ENCODE peak calls at places on chromosomes 5 and 9, in ten cellular contexts. H is left ventricle myocardium inferior, X is mucosa of descending colon, D is nephron progenitor cell, L is choroid plexus epithelial cell, M is fibroblast of pulmonary artery, Q is tibial nerve, A is adrenal gland, P is keratinocyte, G is gastrocnemius medialis. Z is an unnamed sample.

GRCh38 chr5:172903790-172904189 is 55.4 kb upstream of the RPL26L1 start:
- DNase-seq in H (no peak), X (peak), D (no peak), L (peak), M (peak), Q (no peak), A (peak), P (peak), G (no peak), Z (peak)

GRCh38 chr5:14444988-14445387 is 136.6 kb upstream of the OTULINL start:
- DNase-seq in H (no peak), X (no peak), D (no peak), L (no peak), M (peak), Q (no peak), A (no peak), P (no peak), G (no peak), Z (no peak)

GRCh38 chr9:131645078-131645776 is 94.6 kb downstream of the RAPGEF1 start:
- DNase-seq in H (no peak), X (no peak), D (no peak), L (no peak), M (no peak), Q (no peak), A (no peak), P (no peak), G (no peak), Z (no peak)

GRCh38 chr9:83130541-83130940 is 67.6 kb upstream of the RASEF start:
- DNase-seq in H (no peak), X (no peak), D (no peak), L (peak), M (no peak), Q (no peak), A (no peak), P (no peak), G (no peak), Z (no peak)

GRCh38 chr9:113593682-113594281 is 130.3 kb downstream of the RGS3 start:
- DNase-seq in H (peak), X (peak), D (peak), L (peak), M (peak), Q (peak), A (peak), P (peak), G (peak), Z (peak)

GRCh38 chr9:117917873-117918272 is 213.7 kb downstream of the TLR4 start:
- DNase-seq in H (no peak), X (no peak), D (no peak), L (no peak), M (no peak), Q (no peak), A (no peak), P (no peak), G (no peak), Z (no peak)

GRCh38 chr9:131528886-131529505 is 2.1 kb downstream of the UCK1 start:
- DNase-seq in H (no peak), X (no peak), D (no peak), L (no peak), M (no peak), Q (no peak), A (no peak), P (no peak), G (no peak), Z (no peak)

GRCh38 chr9:123322771-123323481 is 33.1 kb upstream of the CRB2 start:
- DNase-seq in H (no peak), X (no peak), D (no peak), L (no peak), M (no peak), Q (no peak), A (no peak), P (no peak), G (no peak), Z (no peak)

GRCh38 chr9:83392228-83392627 is 146.0 kb downstream of the FRMD3 start:
- DNase-seq in H (no peak), X (no peak), D (no peak), L (no peak), M (no peak), Q (no peak), A (no peak), P (no peak), G (no peak), Z (no peak)

GRCh38 chr5:5658226-5658625 is 235.7 kb downstream of the ICE1 start:
- DNase-seq in H (no peak), X (no peak), D (no peak), L (peak), M (peak), Q (peak), A (peak), P (no peak), G (peak), Z (no peak)

GRCh38 chr9:86720893-86721698 is 226.2 kb downstream of the GAS1 start:
- DNase-seq in H (no peak), X (no peak), D (no peak), L (no peak), M (peak), Q (no peak), A (no peak), P (no peak), G (no peak), Z (no peak)

GRCh38 chr5:14457475-14457874 is 124.1 kb upstream of the OTULINL start:
- DNase-seq in H (no peak), X (no peak), D (no peak), L (no peak), M (no peak), Q (no peak), A (no peak), P (no peak), G (no peak), Z (no peak)

GRCh38 chr5:54936201-54936600 is 49.2 kb downstream of the ESM1 start:
- DNase-seq in H (no peak), X (no peak), D (no peak), L (peak), M (peak), Q (no peak), A (no peak), P (no peak), G (no peak), Z (no peak)

GRCh38 chr5:135317286-135317685 is 81.7 kb downstream of the MACROH2A1 start:
- DNase-seq in H (no peak), X (no peak), D (no peak), L (no peak), M (no peak), Q (no peak), A (no peak), P (no peak), G (no peak), Z (no peak)

GRCh38 chr5:54379590-54379989 is 69.2 kb upstream of the ARL15 start:
- DNase-seq in H (no peak), X (no peak), D (no peak), L (peak), M (no peak), Q (no peak), A (no peak), P (no peak), G (no peak), Z (no peak)

GRCh38 chr9:121735065-121735791 is 83.8 kb downstream of the DAB2IP start:
- DNase-seq in H (no peak), X (no peak), D (peak), L (peak), M (peak), Q (no peak), A (no peak), P (no peak), G (no peak), Z (peak)

GRCh38 chr9:116209406-116210116 is 56.0 kb downstream of the PAPPA start:
- DNase-seq in H (no peak), X (no peak), D (no peak), L (no peak), M (no peak), Q (no peak), A (no peak), P (no peak), G (no peak), Z (no peak)

GRCh38 chr9:2286306-2286705 is 271.2 kb downstream of the SMARCA2 start:
- DNase-seq in H (no peak), X (no peak), D (no peak), L (no peak), M (no peak), Q (no peak), A (no peak), P (no peak), G (no peak), Z (no peak)
- TF ChIP-seq CTCF in H (no peak), X (no peak), D (no peak), L (no peak), M (no peak), Q (no peak), A (no peak), P (no peak), G (no peak), Z (no peak)

DNA sequence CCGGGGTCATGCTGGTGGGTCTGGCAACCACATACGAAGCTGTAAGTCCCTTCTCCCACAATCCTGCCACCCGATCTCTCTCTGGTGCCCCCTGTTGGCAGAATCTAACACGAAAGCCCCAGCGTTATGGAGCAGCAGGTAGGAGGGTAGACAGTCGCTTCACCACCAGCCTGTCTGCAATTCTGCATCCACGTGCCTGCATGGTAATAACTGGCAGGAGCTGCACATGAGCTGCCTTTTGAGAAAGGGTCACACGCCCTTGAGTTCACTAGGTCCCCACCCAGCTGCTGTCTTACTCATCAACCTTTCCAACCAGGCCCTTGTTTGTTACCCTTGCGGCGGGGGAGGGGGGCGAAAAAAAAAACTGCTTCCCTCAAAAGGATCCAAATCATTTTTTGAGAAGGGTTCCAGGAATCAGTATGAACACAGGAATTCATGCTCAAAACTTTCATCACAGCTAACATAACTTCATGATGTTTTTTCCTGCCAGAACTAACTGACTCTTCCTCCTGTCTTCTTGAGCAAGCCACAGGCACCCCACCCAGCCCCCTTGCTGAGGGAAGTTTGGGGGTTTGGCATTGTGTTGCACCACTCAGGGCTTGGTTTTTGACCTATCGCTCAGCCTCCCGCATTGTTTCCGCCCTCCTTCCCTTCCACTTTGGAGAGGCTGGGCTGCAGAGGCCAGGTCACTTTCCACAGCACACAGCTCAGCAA is 19.6 kb upstream of the TMEM252 start:
- DNase-seq in H (peak), X (peak), D (peak), L (peak), M (peak), Q (peak), A (peak), P (no peak), G (no peak), Z (no peak)
- TF ChIP-seq CTCF in H (peak), X (peak), D (peak), L (peak), M (peak), Q (peak), A (no peak), P (no peak), G (peak), Z (peak)

GRCh38 chr9:99573883-99574282 is 247.8 kb upstream of the NR4A3 start:
- DNase-seq in H (no peak), X (no peak), D (no peak), L (no peak), M (no peak), Q (no peak), A (no peak), P (no peak), G (no peak), Z (no peak)

GRCh38 chr9:99578666-99579065 is 243.0 kb upstream of the NR4A3 start:
- DNase-seq in H (no peak), X (no peak), D (no peak), L (no peak), M (no peak), Q (no peak), A (no peak), P (no peak), G (no peak), Z (no peak)

GRCh38 chr9:99576830-99577229 is 244.9 kb upstream of the NR4A3 start:
- DNase-seq in H (no peak), X (no peak), D (no peak), L (no peak), M (no peak), Q (no peak), A (no peak), P (no peak), G (no peak), Z (no peak)

GRCh38 chr9:99577351-99577750 is 244.3 kb upstream of the NR4A3 start:
- DNase-seq in H (no peak), X (no peak), D (no peak), L (no peak), M (no peak), Q (no peak), A (no peak), P (no peak), G (no peak), Z (no peak)

GRCh38 chr9:99576002-99576401 is 245.7 kb upstream of the NR4A3 start:
- DNase-seq in H (no peak), X (no peak), D (no peak), L (no peak), M (no peak), Q (no peak), A (no peak), P (no peak), G (no peak), Z (no peak)
- TF ChIP-seq CTCF in H (no peak), X (no peak), D (no peak), L (no peak), M (no peak), Q (no peak), A (no peak), P (no peak), G (no peak), Z (peak)

GRCh38 chr9:137277329-137278041 is at the start of gene TOR4A:
- DNase-seq in H (peak), X (peak), D (peak), L (peak), M (peak), Q (peak), A (peak), P (no peak), G (peak), Z (peak)
- TF ChIP-seq CTCF in H (peak), X (peak), D (no peak), L (peak), M (peak), Q (no peak), A (no peak), P (no peak), G (no peak), Z (peak)

GRCh38 chr9:98707158-98708102 is 1.3 kb downstream of the GABBR2 start:
- DNase-seq in H (peak), X (no peak), D (peak), L (peak), M (peak), Q (no peak), A (peak), P (no peak), G (no peak), Z (peak)
- TF ChIP-seq CTCF in H (peak), X (no peak), D (peak), L (peak), M (peak), Q (no peak), A (peak), P (peak), G (no peak), Z (peak)

GRCh38 chr9:115034801-115035200 is 83.2 kb downstream of the TNC start:
- DNase-seq in H (no peak), X (no peak), D (no peak), L (peak), M (peak), Q (no peak), A (no peak), P (no peak), G (no peak), Z (no peak)
- TF ChIP-seq CTCF in H (no peak), X (no peak), D (no peak), L (no peak), M (no peak), Q (no peak), A (no peak), P (no peak), G (no peak), Z (no peak)

GRCh38 chr9:130366888-130367550 is 77.7 kb upstream of the ASS1 start:
- DNase-seq in H (no peak), X (no peak), D (no peak), L (no peak), M (no peak), Q (no peak), A (no peak), P (no peak), G (no peak), Z (no peak)

GRCh38 chr9:130370226-130370625 is 74.5 kb upstream of the ASS1 start:
- DNase-seq in H (no peak), X (no peak), D (no peak), L (no peak), M (no peak), Q (no peak), A (no peak), P (no peak), G (no peak), Z (no peak)

GRCh38 chr9:130366072-130366471 is 78.7 kb upstream of the ASS1 start:
- DNase-seq in H (no peak), X (no peak), D (no peak), L (no peak), M (no peak), Q (no peak), A (no peak), P (no peak), G (no peak), Z (no peak)

GRCh38 chr9:130371196-130371966 is 73.4 kb upstream of the ASS1 start:
- DNase-seq in H (no peak), X (no peak), D (no peak), L (peak), M (no peak), Q (no peak), A (no peak), P (no peak), G (no peak), Z (no peak)

GRCh38 chr9:130368631-130369103 is 76.1 kb upstream of the ASS1 start:
- DNase-seq in H (no peak), X (no peak), D (no peak), L (peak), M (no peak), Q (no peak), A (no peak), P (no peak), G (no peak), Z (no peak)
- TF ChIP-seq CTCF in H (no peak), X (no peak), D (no peak), L (peak), M (no peak), Q (no peak), A (no peak), P (no peak), G (no peak), Z (peak)

GRCh38 chr5:6673963-6674362 is 39.3 kb upstream of the TENT4A start:
- DNase-seq in H (no peak), X (no peak), D (no peak), L (no peak), M (no peak), Q (no peak), A (no peak), P (no peak), G (no peak), Z (no peak)

GRCh38 chr5:6673031-6673430 is 39.8 kb downstream of the SRD5A1 start:
- DNase-seq in H (no peak), X (no peak), D (no peak), L (no peak), M (no peak), Q (no peak), A (no peak), P (no peak), G (no peak), Z (no peak)

GRCh38 chr5:6675784-6676499 is 37.3 kb upstream of the TENT4A start:
- DNase-seq in H (no peak), X (no peak), D (no peak), L (no peak), M (no peak), Q (no peak), A (no peak), P (no peak), G (no peak), Z (no peak)

GRCh38 chr5:6674886-6675285 is 38.3 kb upstream of the TENT4A start:
- DNase-seq in H (no peak), X (no peak), D (no peak), L (no peak), M (no peak), Q (no peak), A (no peak), P (no peak), G (no peak), Z (no peak)

DNA sequence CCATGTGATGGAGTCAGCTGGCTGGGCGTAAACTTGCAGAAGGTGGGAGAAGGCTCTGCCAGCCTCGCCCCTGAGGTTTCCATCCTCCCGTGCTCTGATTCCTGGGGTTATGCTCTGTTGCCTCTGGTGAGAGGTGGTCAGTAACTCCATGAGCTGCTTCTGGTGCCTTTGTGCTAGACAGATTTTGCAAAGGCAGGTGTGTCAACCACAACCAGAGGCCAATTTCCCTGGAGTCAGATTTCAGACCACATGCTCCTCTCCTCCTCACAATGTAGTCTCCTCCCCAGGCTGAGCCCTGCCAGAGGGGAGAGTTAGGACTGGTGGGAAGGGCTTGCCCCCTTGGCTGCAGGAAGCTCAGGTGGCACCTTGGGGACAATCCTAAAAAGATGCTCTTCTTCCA is 38.8 kb upstream of the TENT4A start:
- DNase-seq in H (no peak), X (no peak), D (no peak), L (no peak), M (no peak), Q (no peak), A (no peak), P (no peak), G (no peak), Z (no peak)
- TF ChIP-seq CTCF in H (no peak), X (no peak), D (no peak), L (no peak), M (no peak), Q (no peak), A (no peak), P (no peak), G (no peak), Z (no peak)

GRCh38 chr5:62138607-62139006 is 167.4 kb upstream of the KIF2A start:
- DNase-seq in H (no peak), X (no peak), D (peak), L (no peak), M (no peak), Q (no peak), A (no peak), P (no peak), G (no peak), Z (no peak)

GRCh38 chr5:62133426-62133825 is 172.6 kb upstream of the KIF2A start:
- DNase-seq in H (no peak), X (no peak), D (no peak), L (no peak), M (no peak), Q (no peak), A (no peak), P (no peak), G (no peak), Z (no peak)

GRCh38 chr5:62139741-62140140 is 166.3 kb upstream of the KIF2A start:
- DNase-seq in H (no peak), X (no peak), D (no peak), L (no peak), M (no peak), Q (no peak), A (no peak), P (no peak), G (no peak), Z (no peak)

GRCh38 chr5:62134811-62135210 is 171.2 kb upstream of the KIF2A start:
- DNase-seq in H (no peak), X (no peak), D (no peak), L (no peak), M (no peak), Q (no peak), A (no peak), P (no peak), G (no peak), Z (no peak)

GRCh38 chr5:62137628-62138027 is 168.4 kb upstream of the KIF2A start:
- DNase-seq in H (no peak), X (no peak), D (no peak), L (no peak), M (no peak), Q (no peak), A (no peak), P (no peak), G (no peak), Z (no peak)
- TF ChIP-seq CTCF in H (no peak), X (no peak), D (no peak), L (no peak), M (no peak), Q (no peak), A (no peak), P (no peak), G (no peak), Z (no peak)

GRCh38 chr5:111755942-111756353 is 1.0 kb downstream of the NREP start:
- DNase-seq in H (no peak), X (no peak), D (no peak), L (peak), M (peak), Q (no peak), A (no peak), P (no peak), G (no peak), Z (no peak)

GRCh38 chr5:111756701-111757581 is at the start of gene NREP:
- DNase-seq in H (peak), X (peak), D (peak), L (peak), M (peak), Q (peak), A (peak), P (peak), G (peak), Z (peak)

GRCh38 chr5:111758284-111758628 is 1.3 kb upstream of the NREP start:
- DNase-seq in H (no peak), X (no peak), D (no peak), L (no peak), M (no peak), Q (no peak), A (no peak), P (no peak), G (no peak), Z (no peak)

GRCh38 chr5:111755264-111755941 is 1.6 kb downstream of the NREP start:
- DNase-seq in H (no peak), X (no peak), D (no peak), L (no peak), M (no peak), Q (no peak), A (no peak), P (no peak), G (no peak), Z (no peak)

GRCh38 chr5:111757582-111758283 is 739 bp upstream of the NREP start:
- DNase-seq in H (peak), X (peak), D (peak), L (peak), M (peak), Q (peak), A (peak), P (no peak), G (peak), Z (peak)
- TF ChIP-seq CTCF in H (peak), X (no peak), D (no peak), L (no peak), M (no peak), Q (no peak), A (no peak), P (no peak), G (peak), Z (no peak)

Z was measured in HFF-Myc.